ENCODE peak calls at places on chromosomes 3 and 15, in six cellular contexts. One of them, this sample, is unnamed. For H3K27me3 and H3K36me3, the result is how much of the 10 kb centered on the place peaks cover.

GRCh38 chr15:27499191-27499590 is 528.2 kb downstream of the GABRG3 start:
- DNase-seq in astrocyte: no peak
- DNase-seq in SK-N-SH: no peak
- DNase-seq in mammary epithelial cell: no peak
- DNase-seq in heart left ventricle: no peak
- DNase-seq in cardiac muscle cell: no peak
- DNase-seq in this sample: no peak

GRCh38 chr3:27880969-27881892 is 159.1 kb upstream of the EOMES start:
- DNase-seq in SK-N-SH: no peak
- DNase-seq in astrocyte: no peak
- DNase-seq in heart left ventricle: no peak
- DNase-seq in cardiac muscle cell: no peak
- DNase-seq in mammary epithelial cell: no peak
- DNase-seq in this sample: no peak

GRCh38 chr3:44529927-44530326 is 25.1 kb upstream of the ZKSCAN7 start:
- DNase-seq in SK-N-SH: no peak
- DNase-seq in heart left ventricle: no peak
- DNase-seq in cardiac muscle cell: peak
- DNase-seq in astrocyte: no peak
- DNase-seq in mammary epithelial cell: no peak
- DNase-seq in this sample: no peak

GRCh38 chr3:42900226-42900625 is 5.7 kb upstream of the ZNF662 start:
- DNase-seq in mammary epithelial cell: no peak
- DNase-seq in SK-N-SH: no peak
- DNase-seq in astrocyte: no peak
- DNase-seq in heart left ventricle: no peak
- DNase-seq in cardiac muscle cell: no peak
- DNase-seq in this sample: no peak

GRCh38 chr15:84775867-84776449 is 27.6 kb downstream of the ZNF592 start:
- DNase-seq in heart left ventricle: no peak
- DNase-seq in cardiac muscle cell: no peak
- DNase-seq in astrocyte: no peak
- DNase-seq in SK-N-SH: no peak
- DNase-seq in mammary epithelial cell: no peak
- DNase-seq in this sample: no peak

GRCh38 chr15:46636220-46636619 is 1001.4 kb downstream of the SQOR start:
- DNase-seq in mammary epithelial cell: no peak
- DNase-seq in heart left ventricle: no peak
- DNase-seq in astrocyte: no peak
- DNase-seq in cardiac muscle cell: no peak
- DNase-seq in SK-N-SH: peak
- DNase-seq in this sample: peak

GRCh38 chr3:71360694-71361093 is 222.8 kb downstream of the FOXP1 start:
- DNase-seq in mammary epithelial cell: no peak
- DNase-seq in cardiac muscle cell: no peak
- DNase-seq in astrocyte: no peak
- DNase-seq in heart left ventricle: no peak
- DNase-seq in SK-N-SH: no peak
- DNase-seq in this sample: no peak

GRCh38 chr15:57280464-57280863 is 95.8 kb upstream of the CGNL1 start:
- DNase-seq in cardiac muscle cell: no peak
- DNase-seq in mammary epithelial cell: no peak
- DNase-seq in SK-N-SH: no peak
- DNase-seq in heart left ventricle: no peak
- DNase-seq in astrocyte: no peak
- DNase-seq in this sample: no peak

DNA sequence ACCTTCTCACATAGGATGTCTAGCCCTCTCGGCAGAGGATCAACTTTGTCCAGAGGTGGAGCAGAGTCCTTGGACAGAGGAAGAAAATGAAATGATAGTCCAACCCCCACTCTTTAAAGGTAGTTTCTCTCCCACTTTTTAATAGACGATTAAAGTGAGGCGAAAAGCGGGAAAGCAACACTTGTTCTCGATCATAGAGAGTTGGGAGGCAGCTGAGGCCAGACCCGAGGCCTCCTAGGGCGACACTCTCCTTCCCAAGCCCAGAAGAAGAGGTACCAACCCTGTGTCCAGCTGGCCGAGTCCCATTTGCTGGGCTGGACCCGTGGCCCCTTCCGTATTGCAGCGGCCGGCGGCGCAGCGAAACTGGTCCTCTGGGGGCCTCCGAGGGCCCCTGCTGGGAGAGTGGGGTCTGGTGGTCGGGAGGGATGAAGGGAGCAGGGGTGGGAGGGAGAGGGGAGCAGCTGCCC is 2.3 kb downstream of the WNT5A start:
- DNase-seq in heart left ventricle: no peak
- DNase-seq in mammary epithelial cell: no peak
- DNase-seq in SK-N-SH: no peak
- DNase-seq in cardiac muscle cell: no peak
- DNase-seq in astrocyte: no peak
- DNase-seq in this sample: no peak
- H3K4me3 ChIP-seq in heart left ventricle: peak
- H3K4me3 ChIP-seq in mammary epithelial cell: peak
- H3K4me3 ChIP-seq in SK-N-SH: peak
- H3K4me3 ChIP-seq in cardiac muscle cell: peak
- H3K4me3 ChIP-seq in astrocyte: peak
- H3K4me3 ChIP-seq in this sample: peak

GRCh38 chr3:137770821-137771399 is 6.8 kb downstream of the SOX14 start:
- DNase-seq in cardiac muscle cell: no peak
- DNase-seq in mammary epithelial cell: no peak
- DNase-seq in SK-N-SH: peak
- DNase-seq in astrocyte: no peak
- DNase-seq in heart left ventricle: no peak
- DNase-seq in this sample: no peak

GRCh38 chr3:137770066-137770805 is 6.1 kb downstream of the SOX14 start:
- DNase-seq in SK-N-SH: peak
- DNase-seq in astrocyte: no peak
- DNase-seq in cardiac muscle cell: no peak
- DNase-seq in mammary epithelial cell: no peak
- DNase-seq in heart left ventricle: no peak
- DNase-seq in this sample: no peak

GRCh38 chr3:137769321-137770065 is 5.4 kb downstream of the SOX14 start:
- DNase-seq in cardiac muscle cell: no peak
- DNase-seq in astrocyte: no peak
- DNase-seq in mammary epithelial cell: no peak
- DNase-seq in heart left ventricle: no peak
- DNase-seq in SK-N-SH: peak
- DNase-seq in this sample: no peak

GRCh38 chr3:137772231-137772617 is 8.1 kb downstream of the SOX14 start:
- DNase-seq in heart left ventricle: no peak
- DNase-seq in astrocyte: no peak
- DNase-seq in SK-N-SH: no peak
- DNase-seq in cardiac muscle cell: no peak
- DNase-seq in mammary epithelial cell: no peak
- DNase-seq in this sample: no peak

GRCh38 chr3:137771401-137772230 is 7.5 kb downstream of the SOX14 start:
- DNase-seq in heart left ventricle: no peak
- DNase-seq in astrocyte: no peak
- DNase-seq in mammary epithelial cell: no peak
- DNase-seq in SK-N-SH: peak
- DNase-seq in cardiac muscle cell: no peak
- DNase-seq in this sample: no peak
- H3K27me3 ChIP-seq in heart left ventricle: half or more
- H3K27me3 ChIP-seq in astrocyte: half or more
- H3K27me3 ChIP-seq in mammary epithelial cell: half or more
- H3K27me3 ChIP-seq in SK-N-SH: half or more
- H3K27me3 ChIP-seq in cardiac muscle cell: half or more
- H3K27me3 ChIP-seq in this sample: half or more

DNA sequence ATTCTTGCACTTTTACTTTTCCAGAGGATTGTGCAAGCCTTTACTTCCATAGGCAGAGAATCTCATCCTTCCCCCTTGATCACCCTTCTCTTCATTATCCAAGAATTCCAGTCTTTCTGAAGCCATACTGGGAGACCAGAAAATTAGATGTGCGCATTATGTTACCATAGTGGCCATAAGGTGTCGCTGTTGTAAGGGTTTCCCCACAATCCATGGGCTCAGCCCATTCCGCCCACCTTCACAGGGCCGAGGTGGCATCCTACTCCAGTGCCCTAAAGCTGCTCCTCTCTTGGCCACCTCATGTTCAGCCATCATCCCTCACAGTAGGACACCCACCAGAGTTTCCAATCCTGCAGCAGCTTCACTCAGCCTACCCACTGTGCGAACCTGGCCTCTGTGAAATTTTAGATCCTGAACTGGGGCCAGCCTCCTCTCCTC is 35.0 kb downstream of the CTSH start:
- DNase-seq in mammary epithelial cell: peak
- DNase-seq in cardiac muscle cell: peak
- DNase-seq in heart left ventricle: peak
- DNase-seq in SK-N-SH: peak
- DNase-seq in astrocyte: no peak
- DNase-seq in this sample: peak
- H3K36me3 ChIP-seq in mammary epithelial cell: under half
- H3K36me3 ChIP-seq in cardiac muscle cell: under half
- H3K36me3 ChIP-seq in heart left ventricle: half or more
- H3K36me3 ChIP-seq in SK-N-SH: half or more
- H3K36me3 ChIP-seq in astrocyte: under half
- H3K36me3 ChIP-seq in this sample: under half

DNA sequence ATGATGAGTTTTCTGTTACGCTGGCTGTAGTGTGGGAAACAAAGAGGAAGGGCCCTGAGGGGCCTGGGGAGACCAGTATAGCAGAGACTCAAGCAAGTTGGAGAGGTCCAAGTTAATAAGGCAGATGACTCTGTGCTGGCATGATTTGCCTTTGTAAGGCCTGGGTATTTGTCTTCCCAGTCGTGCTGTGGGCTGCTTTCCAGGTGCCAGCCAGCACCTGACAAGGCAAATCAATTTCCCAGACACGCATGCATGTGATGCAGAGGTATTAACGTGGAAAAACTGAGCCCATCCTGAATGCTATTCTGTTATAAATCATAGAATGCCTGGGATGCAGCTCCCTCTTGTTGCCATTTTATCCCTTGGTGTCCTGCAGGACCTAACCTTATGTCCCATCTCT is 175.6 kb downstream of the MFSD1 start:
- DNase-seq in SK-N-SH: no peak
- DNase-seq in mammary epithelial cell: no peak
- DNase-seq in heart left ventricle: no peak
- DNase-seq in cardiac muscle cell: no peak
- DNase-seq in astrocyte: no peak
- DNase-seq in this sample: no peak
- H3K4me3 ChIP-seq in SK-N-SH: no peak
- H3K4me3 ChIP-seq in mammary epithelial cell: no peak
- H3K4me3 ChIP-seq in heart left ventricle: no peak
- H3K4me3 ChIP-seq in cardiac muscle cell: no peak
- H3K4me3 ChIP-seq in astrocyte: no peak
- H3K4me3 ChIP-seq in this sample: no peak

GRCh38 chr15:52808441-52808840 is 18.3 kb upstream of the ONECUT1 start:
- DNase-seq in SK-N-SH: no peak
- DNase-seq in heart left ventricle: no peak
- DNase-seq in astrocyte: no peak
- DNase-seq in mammary epithelial cell: no peak
- DNase-seq in cardiac muscle cell: no peak
- DNase-seq in this sample: peak

GRCh38 chr15:52803543-52804306 is 13.6 kb upstream of the ONECUT1 start:
- DNase-seq in heart left ventricle: no peak
- DNase-seq in astrocyte: no peak
- DNase-seq in SK-N-SH: no peak
- DNase-seq in cardiac muscle cell: no peak
- DNase-seq in mammary epithelial cell: no peak
- DNase-seq in this sample: no peak

GRCh38 chr15:52806284-52806655 is 16.1 kb upstream of the ONECUT1 start:
- DNase-seq in cardiac muscle cell: no peak
- DNase-seq in mammary epithelial cell: no peak
- DNase-seq in SK-N-SH: no peak
- DNase-seq in heart left ventricle: no peak
- DNase-seq in astrocyte: no peak
- DNase-seq in this sample: no peak

GRCh38 chr15:52804526-52805081 is 14.5 kb upstream of the ONECUT1 start:
- DNase-seq in SK-N-SH: no peak
- DNase-seq in cardiac muscle cell: no peak
- DNase-seq in mammary epithelial cell: no peak
- DNase-seq in astrocyte: no peak
- DNase-seq in heart left ventricle: no peak
- DNase-seq in this sample: no peak

DNA sequence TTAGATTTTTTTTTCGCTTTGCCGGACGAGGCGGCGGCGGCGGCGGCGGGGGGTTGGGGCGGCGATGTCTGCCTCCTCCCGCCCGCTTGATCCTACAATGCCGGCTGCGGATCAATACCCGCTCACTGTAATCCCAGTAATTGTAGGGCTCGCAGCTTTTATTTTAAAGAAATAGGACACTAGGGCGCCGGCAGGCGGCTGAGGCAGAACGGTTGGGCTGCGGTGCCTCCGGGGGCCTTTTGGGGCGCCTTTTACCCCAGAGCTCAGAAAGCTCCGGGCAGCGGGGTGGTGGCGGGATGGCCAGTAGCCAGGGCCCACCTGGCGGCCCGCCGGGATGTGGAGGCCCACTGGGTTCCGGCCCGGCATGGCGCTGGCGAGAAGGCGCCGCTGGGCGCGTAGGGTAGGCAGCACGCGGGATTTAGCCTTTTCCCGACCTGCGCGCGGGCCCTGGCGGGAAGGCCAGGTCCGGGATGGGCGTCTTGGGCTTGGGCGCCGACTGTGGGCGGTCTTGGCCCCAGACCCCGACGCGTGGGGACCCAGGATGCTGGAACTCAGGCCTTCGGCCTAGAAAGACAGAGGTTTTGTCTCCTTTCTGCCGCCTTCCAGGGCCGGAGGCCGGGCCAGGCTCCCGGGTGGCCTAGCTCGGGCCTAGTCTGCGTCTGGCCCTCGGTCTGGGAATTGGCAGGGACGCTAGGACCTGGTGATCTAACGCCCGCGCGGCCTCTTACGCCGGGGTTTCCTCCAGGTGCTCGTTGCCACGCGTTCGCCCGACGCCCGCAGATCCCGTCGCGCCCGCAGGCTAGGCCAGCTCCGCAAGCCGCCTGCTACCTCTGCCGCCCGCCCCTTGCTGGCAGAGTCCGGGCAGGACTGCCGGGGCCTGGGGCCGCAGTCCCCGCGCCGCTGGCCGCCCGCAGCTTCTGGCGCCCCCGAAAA is 15.5 kb upstream of the ONECUT1 start:
- DNase-seq in cardiac muscle cell: no peak
- DNase-seq in SK-N-SH: peak
- DNase-seq in mammary epithelial cell: no peak
- DNase-seq in astrocyte: no peak
- DNase-seq in heart left ventricle: no peak
- DNase-seq in this sample: no peak
- H3K27me3 ChIP-seq in cardiac muscle cell: half or more
- H3K27me3 ChIP-seq in SK-N-SH: half or more
- H3K27me3 ChIP-seq in mammary epithelial cell: under half
- H3K27me3 ChIP-seq in astrocyte: half or more
- H3K27me3 ChIP-seq in heart left ventricle: half or more
- H3K27me3 ChIP-seq in this sample: half or more

DNA sequence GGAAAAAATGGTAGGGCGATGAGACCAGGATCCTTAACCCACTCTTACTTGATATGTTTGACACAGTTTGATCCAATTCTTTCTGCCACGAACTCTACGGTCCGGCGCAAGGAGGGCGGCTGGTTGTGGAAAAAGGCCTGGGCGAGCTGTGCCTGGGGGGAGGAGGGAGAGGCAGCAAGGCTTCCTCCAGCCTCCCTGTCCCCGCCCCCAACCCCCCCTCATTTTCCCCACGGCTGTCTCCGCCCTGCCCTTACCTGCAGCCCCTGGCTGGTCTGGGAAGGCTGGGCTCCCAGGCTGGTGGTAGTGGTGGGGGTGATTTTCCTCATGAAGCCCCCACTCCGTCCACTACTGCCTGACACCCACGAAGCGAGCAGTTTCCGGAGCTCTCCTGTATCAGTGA is 8.0 kb downstream of the CDAN1 start:
- DNase-seq in astrocyte: no peak
- DNase-seq in cardiac muscle cell: no peak
- DNase-seq in mammary epithelial cell: no peak
- DNase-seq in SK-N-SH: peak
- DNase-seq in heart left ventricle: no peak
- DNase-seq in this sample: no peak
- H3K36me3 ChIP-seq in astrocyte: under half
- H3K36me3 ChIP-seq in cardiac muscle cell: half or more
- H3K36me3 ChIP-seq in mammary epithelial cell: under half
- H3K36me3 ChIP-seq in SK-N-SH: under half
- H3K36me3 ChIP-seq in heart left ventricle: half or more
- H3K36me3 ChIP-seq in this sample: under half

This sample was measured in bronchial epithelial cell.